ENCODE peak calls at places on chromosome 1, in six cellular contexts. U is hypothalamus; J is SHP77; N is activated CD4-positive, alpha-beta T cell treated with anti-CD3 and anti-CD28 coated beads, Interleukin-2, amount 50 U/mL, for 1 hour; I is ELR; P is occipital lobe. Y is an unnamed sample.

GRCh38 chr1:5504364-5504740 is 487.9 kb downstream of the NPHP4 start:
- DNase-seq in U (no peak), I (no peak), P (no peak), J (peak), N (no peak), Y (no peak)

GRCh38 chr1:153431002-153431401 is 14.7 kb downstream of the S100A7A start:
- DNase-seq in I (no peak), N (no peak), U (no peak), P (no peak), J (no peak), Y (no peak)

GRCh38 chr1:14996133-14997050 is 157.2 kb upstream of the TMEM51 start:
- DNase-seq in I (peak), P (no peak), J (no peak), U (no peak), N (no peak), Y (no peak)

GRCh38 chr1:18339161-18339560 is 141.6 kb upstream of the KLHDC7A start:
- DNase-seq in J (no peak), I (no peak), U (no peak), P (no peak), N (no peak), Y (no peak)

GRCh38 chr1:5730272-5731109 is 261.7 kb downstream of the NPHP4 start:
- DNase-seq in I (no peak), N (no peak), U (no peak), P (no peak), J (no peak), Y (no peak)

GRCh38 chr1:201537966-201538617 is 835 bp upstream of the NAV1 start:
- DNase-seq in U (no peak), J (peak), P (no peak), N (no peak), I (peak), Y (no peak)

GRCh38 chr1:87129038-87129437 is 199.6 kb upstream of the LMO4 start:
- DNase-seq in N (no peak), J (no peak), P (no peak), I (no peak), U (no peak), Y (no peak)

GRCh38 chr1:78410643-78411042 is 80.1 kb upstream of the PTGFR start:
- DNase-seq in N (no peak), P (no peak), U (no peak), J (no peak), I (no peak), Y (no peak)

GRCh38 chr1:197200468-197200899 is 54.0 kb upstream of the ASPM start:
- DNase-seq in J (no peak), N (no peak), P (no peak), I (peak), U (no peak), Y (peak)

GRCh38 chr1:26410706-26411623 is at the start of gene LIN28A:
- DNase-seq in N (no peak), I (no peak), U (no peak), P (no peak), J (no peak), Y (no peak)

Y was measured in effector CD4-positive, alpha-beta T cell.